ENCODE peak calls at places on chromosomes 1 and 21, in five cellular contexts. U is CD8-positive, alpha-beta T cell; B is upper lobe of right lung; I is transverse colon; A is body of pancreas. H is an unnamed sample. For H3K27me3 and H3K9me3, the result is how much of the 10 kb centered on the place peaks cover.

GRCh38 chr1:177385760-177386698 is 215.3 kb downstream of the BRINP2 start:
- DNase-seq in I (no peak), B (no peak), U (no peak), A (no peak), H (no peak)

GRCh38 chr21:18951291-18952038 is 547.9 kb upstream of the TMPRSS15 start:
- DNase-seq in A (peak), U (no peak), B (no peak), I (peak), H (peak)

GRCh38 chr21:43702785-43703067 is 16.2 kb upstream of the PDXK start:
- DNase-seq in I (no peak), U (no peak), B (no peak), A (no peak), H (no peak)

GRCh38 chr1:31523769-31524168 is 52.5 kb upstream of the TINAGL1 start:
- DNase-seq in I (peak), U (no peak), B (peak), A (peak), H (no peak)

GRCh38 chr1:43743206-43743605 is 35.9 kb downstream of the ST3GAL3 start:
- DNase-seq in U (no peak), A (no peak), I (no peak), B (no peak), H (no peak)

GRCh38 chr1:3194760-3195479 is 125.9 kb downstream of the PRDM16 start:
- DNase-seq in B (no peak), A (no peak), I (no peak), U (no peak), H (no peak)

GRCh38 chr1:33997127-33998047 is 133.5 kb downstream of the HMGB4 start:
- DNase-seq in U (no peak), I (no peak), A (no peak), B (no peak), H (no peak)

GRCh38 chr21:40841524-40842196 is 5.3 kb downstream of the DSCAM start:
- DNase-seq in I (no peak), A (peak), U (no peak), B (peak), H (peak)

GRCh38 chr1:89587728-89588127 is 45.2 kb upstream of the LRRC8C start:
- DNase-seq in I (no peak), A (no peak), B (no peak), U (no peak), H (no peak)

GRCh38 chr1:51215169-51215568 is 20.9 kb upstream of the RNF11 start:
- DNase-seq in U (no peak), A (no peak), B (no peak), I (no peak), H (no peak)

GRCh38 chr1:7379445-7379971 is 391.6 kb upstream of the VAMP3 start:
- DNase-seq in I (no peak), B (no peak), A (no peak), U (no peak), H (no peak)

GRCh38 chr1:27405074-27405473 is 12.7 kb downstream of the GPR3 start:
- DNase-seq in A (peak), I (no peak), U (no peak), B (no peak), H (no peak)

GRCh38 chr1:216456682-216457081 is 33.4 kb upstream of the USH2A start:
- DNase-seq in I (no peak), U (no peak), A (no peak), B (no peak), H (no peak)

GRCh38 chr1:241749924-241750695 is 97.9 kb upstream of the EXO1 start:
- DNase-seq in I (no peak), B (no peak), A (no peak), U (no peak), H (peak)

GRCh38 chr1:150562384-150563339 is 13.5 kb downstream of the ADAMTSL4 start:
- DNase-seq in A (peak), U (peak), B (no peak), I (peak), H (no peak)

GRCh38 chr1:157289001-157289400 is 150.8 kb upstream of the ETV3 start:
- DNase-seq in B (no peak), A (no peak), U (no peak), I (no peak), H (no peak)

GRCh38 chr1:15469836-15470495 is 5.9 kb upstream of the CELA2B start:
- DNase-seq in A (no peak), U (no peak), I (no peak), B (no peak), H (no peak)

GRCh38 chr1:229558460-229559335 is at the start of gene ABCB10:
- DNase-seq in B (peak), A (peak), U (peak), I (peak), H (peak)

GRCh38 chr1:117783586-117784396 is 145.6 kb downstream of the GDAP2 start:
- DNase-seq in A (no peak), I (no peak), B (no peak), U (no peak), H (no peak)

GRCh38 chr1:211630236-211631081 is 45.0 kb downstream of the NEK2 start:
- DNase-seq in U (no peak), B (no peak), I (no peak), A (no peak), H (no peak)
- TF ChIP-seq CTCF in U (no peak), B (no peak), I (no peak), A (no peak), H (no peak)

GRCh38 chr1:47443530-47444316 is 5.9 kb downstream of the FOXD2 start:
- DNase-seq in I (no peak), A (no peak), U (no peak), B (no peak), H (no peak)
- H3K27me3 ChIP-seq in I (half or more), A (under half), U (half or more), B (half or more), H (under half)

GRCh38 chr1:152757747-152758146 is at the start of gene KPRP:
- DNase-seq in U (no peak), I (no peak), B (no peak), A (no peak), H (no peak)
- H3K9me3 ChIP-seq in U (under half), I (under half), B (under half), A (under half), H (under half)

GRCh38 chr1:74583365-74583764 is 71.0 kb upstream of the LRRC53 start:
- DNase-seq in U (no peak), I (no peak), B (no peak), A (no peak), H (no peak)
- TF ChIP-seq CTCF in U (no peak), I (no peak), B (no peak), A (no peak), H (no peak)